ENCODE peak calls at places on chromosomes 3 and 15, in seven cellular contexts. S, E, O, I, R, X and A are unnamed samples.

GRCh38 chr3:128075516-128076464 is 23.6 kb downstream of the SEC61A1 start:
- DNase-seq in S (peak), E (peak), O (peak), I (peak), R (peak), X (peak), A (peak)

GRCh38 chr3:125403789-125404188 is 28.7 kb upstream of the ZNF148 start:
- DNase-seq in S (no peak), E (no peak), O (no peak), I (no peak), R (no peak), X (peak), A (no peak)

GRCh38 chr3:8573342-8573926 is 71.2 kb downstream of the SSUH2 start:
- DNase-seq in S (no peak), E (no peak), O (no peak), I (no peak), R (no peak), X (peak), A (no peak)

GRCh38 chr3:169268286-169268776 is 395.2 kb downstream of the MECOM start:
- DNase-seq in S (no peak), E (no peak), O (no peak), I (no peak), R (no peak), X (no peak), A (no peak)

GRCh38 chr3:51798561-51798960 is 19.5 kb upstream of the IQCF6 start:
- DNase-seq in S (peak), E (no peak), O (no peak), I (no peak), R (no peak), X (no peak), A (no peak)

GRCh38 chr15:78968539-78969271 is 23.9 kb upstream of the CTSH start:
- DNase-seq in S (no peak), E (no peak), O (no peak), I (peak), R (no peak), X (no peak), A (no peak)

GRCh38 chr3:171347017-171347979 is 112.9 kb downstream of the TNIK start:
- DNase-seq in S (no peak), E (no peak), O (no peak), I (no peak), R (no peak), X (peak), A (no peak)

GRCh38 chr15:74614744-74615312 is 808 bp upstream of the CLK3 start:
- DNase-seq in S (no peak), E (peak), O (peak), I (peak), R (peak), X (peak), A (peak)

GRCh38 chr3:159499031-159499793 is 489.4 kb upstream of the IL12A start:
- DNase-seq in S (no peak), E (no peak), O (no peak), I (no peak), R (no peak), X (peak), A (no peak)

GRCh38 chr3:53109190-53109589 is 21.0 kb downstream of the RFT1 start:
- DNase-seq in S (no peak), E (no peak), O (no peak), I (no peak), R (no peak), X (peak), A (no peak)

DNA sequence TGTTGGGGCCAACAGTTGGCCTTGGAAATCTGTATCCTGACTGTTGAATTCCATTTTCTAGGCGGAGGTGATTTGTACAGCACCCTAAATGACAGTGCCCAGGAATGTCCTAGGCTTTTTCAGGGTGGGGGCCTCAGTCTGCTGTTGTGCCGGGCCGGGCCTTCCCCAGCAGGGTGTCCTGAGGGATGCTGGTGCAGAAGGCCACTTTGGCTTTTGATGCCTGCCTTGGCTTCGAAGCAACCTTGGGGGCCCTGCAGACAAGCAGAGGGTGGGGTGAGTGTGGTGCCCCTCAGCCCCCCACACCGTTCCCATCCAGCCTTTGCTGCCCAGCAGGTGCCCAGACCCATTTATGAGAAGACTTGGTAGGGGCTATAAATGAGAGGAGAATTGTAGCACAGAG is 33.0 kb downstream of the SYNM start:
- DNase-seq in S (no peak), E (no peak), O (no peak), I (no peak), R (no peak), X (no peak), A (peak)
- H3K27ac ChIP-seq in S (no peak), E (no peak), O (no peak), I (peak), R (no peak), X (no peak), A (no peak)

GRCh38 chr15:58175955-58176354 is 37.8 kb downstream of the AQP9 start:
- DNase-seq in S (no peak), E (no peak), O (no peak), I (no peak), R (no peak), X (no peak), A (no peak)
- TF ChIP-seq POLR2A in S (no peak), E (no peak), O (no peak), I (no peak), R (no peak), X (no peak), A (no peak)

GRCh38 chr3:194065119-194065392 is 70.9 kb upstream of the HES1 start:
- DNase-seq in S (no peak), E (no peak), O (no peak), I (no peak), R (no peak), X (no peak), A (no peak)

GRCh38 chr3:194067949-194068362 is 68.0 kb upstream of the HES1 start:
- DNase-seq in S (no peak), E (no peak), O (no peak), I (no peak), R (no peak), X (no peak), A (no peak)

GRCh38 chr3:194062825-194063224 is 73.1 kb upstream of the HES1 start:
- DNase-seq in S (no peak), E (no peak), O (no peak), I (no peak), R (no peak), X (no peak), A (no peak)

GRCh38 chr3:194061421-194062029 is 74.4 kb upstream of the HES1 start:
- DNase-seq in S (no peak), E (no peak), O (no peak), I (no peak), R (no peak), X (peak), A (no peak)

DNA sequence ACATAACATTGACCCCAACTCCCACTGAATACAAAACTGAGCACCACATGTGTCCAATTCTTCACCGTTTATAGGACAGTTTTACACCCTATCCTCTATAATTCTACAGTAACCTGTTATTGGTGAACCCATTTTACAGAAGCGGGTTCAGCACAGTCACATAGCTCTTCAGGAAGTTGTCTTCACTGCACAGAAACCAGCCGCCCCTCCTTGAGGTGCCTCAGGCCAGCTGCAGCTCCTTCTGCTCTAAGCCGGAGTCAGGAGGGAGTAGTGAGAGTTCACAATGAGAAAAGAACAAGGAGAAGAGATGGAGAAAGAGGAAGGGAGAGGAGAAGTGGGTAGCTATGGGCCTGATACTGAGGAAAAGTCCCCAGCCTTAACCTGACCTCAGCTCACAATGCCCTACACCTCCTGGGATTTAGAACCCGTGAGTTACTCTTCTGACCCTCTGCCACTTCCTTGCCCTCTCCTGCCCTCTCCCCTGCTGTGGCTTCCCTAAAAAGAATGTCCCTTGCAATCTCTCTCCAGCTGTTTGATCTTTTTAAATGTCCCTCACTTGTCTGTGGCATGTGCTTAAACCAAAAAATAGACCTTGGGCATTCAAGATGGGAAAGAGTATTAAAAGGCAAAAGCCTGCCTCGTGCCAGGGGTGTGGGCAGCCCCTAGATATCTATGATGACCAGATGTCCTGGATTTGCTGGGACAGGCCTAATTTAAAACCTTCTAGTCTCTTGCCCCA is 71.4 kb upstream of the HES1 start:
- DNase-seq in S (no peak), E (no peak), O (no peak), I (no peak), R (no peak), X (no peak), A (no peak)
- H3K27ac ChIP-seq in S (no peak), E (no peak), O (no peak), I (no peak), R (no peak), X (no peak), A (no peak)

GRCh38 chr3:139389552-139390368 is at the start of gene COPB2:
- DNase-seq in S (peak), E (peak), O (peak), I (peak), R (peak), X (peak), A (peak)
- TF ChIP-seq POLR2A in S (peak), E (peak), O (peak), I (no peak), R (peak), X (peak), A (peak)

GRCh38 chr15:68633181-68634121 is 54.7 kb downstream of the CORO2B start:
- DNase-seq in S (no peak), E (no peak), O (no peak), I (no peak), R (no peak), X (no peak), A (no peak)
- H3K27ac ChIP-seq in S (no peak), E (no peak), O (no peak), I (no peak), R (no peak), X (no peak), A (no peak)

DNA sequence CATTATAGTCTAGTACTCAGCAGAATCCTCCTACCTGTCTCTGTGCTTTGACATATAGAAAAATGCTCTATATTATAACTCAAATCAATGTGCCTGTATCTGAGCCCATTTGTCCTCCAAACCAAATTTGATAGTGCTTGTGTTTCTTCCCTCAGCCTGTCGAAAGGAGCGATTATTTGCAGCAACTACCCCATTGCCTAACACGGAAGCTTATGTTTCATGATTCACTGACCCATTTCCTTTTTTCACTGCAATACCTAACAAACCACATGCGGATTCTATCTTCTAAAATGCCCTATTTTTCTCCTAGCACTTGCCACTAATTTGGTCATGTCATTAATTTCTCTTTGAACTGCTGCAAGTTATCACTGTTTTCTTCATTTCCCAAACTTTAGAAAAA is 1220.6 kb upstream of the CADM2 start:
- DNase-seq in S (no peak), E (no peak), O (no peak), I (no peak), R (no peak), X (no peak), A (no peak)
- TF ChIP-seq POLR2A in S (no peak), E (no peak), O (no peak), I (no peak), R (no peak), X (no peak), A (no peak)

DNA sequence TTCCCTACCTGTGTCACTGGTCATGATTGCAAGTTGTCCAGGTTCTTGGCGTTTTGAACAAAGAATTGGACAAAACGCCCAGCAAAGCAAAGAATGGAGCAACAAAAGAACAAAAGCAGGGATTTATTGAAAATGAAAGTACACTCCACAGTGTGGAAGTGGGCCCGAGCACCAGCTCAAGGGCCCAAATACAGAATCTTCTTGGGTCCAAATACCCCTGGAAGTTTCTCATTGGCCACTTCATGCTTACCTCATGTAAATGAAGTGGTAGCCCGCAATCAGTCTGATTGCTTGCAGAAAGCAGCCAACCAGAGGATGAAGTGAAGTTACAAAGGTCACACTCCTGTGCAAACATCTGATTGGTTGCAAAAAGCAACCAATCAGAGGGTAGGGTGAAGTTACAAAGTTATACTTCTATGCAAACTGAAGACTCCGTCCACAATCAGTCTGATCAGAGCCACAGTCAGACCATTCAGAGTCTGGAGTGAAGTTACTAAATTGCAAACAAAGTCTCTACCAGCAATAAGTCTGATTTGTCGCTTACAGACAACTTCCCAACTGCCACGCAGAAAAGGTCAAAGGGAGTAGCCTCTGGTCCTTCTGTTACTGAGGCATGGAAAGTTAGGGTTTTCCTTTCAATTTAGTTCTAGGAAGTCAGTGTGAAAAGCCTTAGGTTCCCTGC is 8.3 kb upstream of the TM4SF1 start:
- DNase-seq in S (no peak), E (no peak), O (no peak), I (no peak), R (no peak), X (no peak), A (peak)
- H3K27ac ChIP-seq in S (no peak), E (peak), O (no peak), I (peak), R (peak), X (peak), A (peak)

DNA sequence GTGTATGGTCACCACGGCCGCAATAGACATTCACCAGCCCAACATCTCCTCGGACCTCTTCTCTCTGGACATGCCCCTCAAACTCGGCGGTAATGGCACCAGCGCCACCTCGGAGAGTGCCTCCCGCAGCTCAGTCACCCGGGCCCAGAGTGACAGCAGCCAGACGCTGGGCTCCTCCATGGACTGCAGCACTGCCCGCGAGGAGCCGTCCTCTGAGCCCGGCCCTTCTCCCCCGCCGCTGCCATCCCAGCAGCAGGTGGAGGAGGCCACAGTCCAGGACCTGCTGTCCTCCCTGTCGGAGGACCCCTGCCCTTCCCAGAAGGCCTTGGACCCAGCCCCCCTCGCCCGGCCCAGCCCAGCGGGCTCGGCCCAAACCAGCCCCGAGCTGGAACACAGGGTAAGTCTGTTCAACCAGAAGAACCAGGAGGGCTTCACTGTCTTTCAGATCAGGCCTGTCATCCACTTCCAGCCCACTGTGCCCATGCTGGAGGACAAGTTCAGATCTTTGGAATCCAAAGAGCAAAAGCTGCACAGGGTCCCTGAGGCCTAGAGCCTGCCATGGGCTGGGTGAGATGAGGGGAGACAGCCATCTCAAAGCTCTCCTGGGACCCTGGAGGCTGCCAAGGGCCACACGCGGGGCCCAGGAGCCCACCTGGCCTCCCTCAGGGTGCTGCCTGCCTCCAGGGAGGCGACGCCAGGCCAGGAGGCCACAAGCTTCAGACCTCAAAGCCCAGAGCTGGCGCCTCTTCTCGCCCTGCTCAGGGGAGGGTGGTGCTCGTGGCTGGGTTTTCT is 107.3 kb downstream of the ETFA start:
- DNase-seq in S (no peak), E (peak), O (no peak), I (no peak), R (peak), X (no peak), A (no peak)
- TF ChIP-seq POLR2A in S (no peak), E (no peak), O (no peak), I (no peak), R (no peak), X (no peak), A (no peak)